ENCODE peak calls at places on chromosomes 4 and X, in six cellular contexts. H is thoracic aorta, I is foreskin fibroblast, D is cardiac fibroblast, W is GM23338, Z is mesothelial cell of epicardium. O is an unnamed sample.

GRCh38 chr4:83548151-83548905 is 12.4 kb downstream of the GPAT3 start:
- DNase-seq in D (peak), H (peak), W (peak), Z (no peak), I (peak), O (peak)

GRCh38 chrX:66110112-66110511 is 53.9 kb upstream of the HEPH start:
- DNase-seq in W (peak), D (peak), I (no peak), Z (no peak), H (no peak), O (no peak)

GRCh38 chr4:124854968-124855367 is 142.4 kb upstream of the ANKRD50 start:
- DNase-seq in I (peak), W (no peak), Z (no peak), H (no peak), D (no peak), O (no peak)

GRCh38 chr4:37236165-37236564 is 8.4 kb upstream of the NWD2 start:
- DNase-seq in W (no peak), Z (no peak), H (no peak), I (no peak), D (no peak), O (no peak)

GRCh38 chr4:610411-611261 is 14.7 kb upstream of the PDE6B start:
- DNase-seq in H (no peak), Z (no peak), W (no peak), I (peak), D (peak), O (no peak)

GRCh38 chrX:41984628-41985027 is 61.3 kb upstream of the CASK start:
- DNase-seq in W (no peak), D (no peak), H (no peak), Z (no peak), I (peak), O (no peak)

GRCh38 chr4:156933633-156934258 is 37.9 kb downstream of the PDGFC start:
- DNase-seq in W (no peak), I (peak), Z (no peak), H (no peak), D (peak), O (no peak)

GRCh38 chr4:103092245-103092644 is 7.4 kb downstream of the BDH2 start:
- DNase-seq in W (no peak), I (no peak), D (no peak), H (no peak), Z (no peak), O (no peak)

GRCh38 chr4:7157666-7158065 is 34.7 kb upstream of the SORCS2 start:
- DNase-seq in D (no peak), Z (no peak), W (no peak), I (no peak), H (no peak), O (no peak)

GRCh38 chr4:105432438-105432837 is 41.4 kb downstream of the PPA2 start:
- DNase-seq in D (no peak), I (no peak), W (no peak), H (no peak), Z (no peak), O (no peak)

GRCh38 chr4:83320548-83320947 is 14.1 kb downstream of the HPSE start:
- DNase-seq in Z (no peak), W (no peak), I (peak), D (peak), H (peak), O (no peak)

GRCh38 chrX:133402042-133402453 is 13.2 kb downstream of the GPC4 start:
- DNase-seq in W (no peak), D (peak), Z (no peak), H (no peak), I (no peak), O (no peak)

GRCh38 chrX:74498924-74499323 is 77.6 kb downstream of the SLC16A2 start:
- DNase-seq in W (no peak), Z (no peak), I (no peak), D (no peak), H (no peak), O (no peak)

GRCh38 chr4:112813790-112814189 is 176.8 kb downstream of the LARP7 start:
- DNase-seq in W (no peak), I (peak), D (peak), Z (no peak), H (no peak), O (no peak)

GRCh38 chr4:56681158-56681848 is at the start of gene HOPX:
- DNase-seq in W (no peak), D (peak), I (no peak), Z (no peak), H (no peak), O (no peak)

GRCh38 chr4:158122501-158122900 is 50.3 kb downstream of the GASK1B start:
- DNase-seq in Z (no peak), I (peak), W (no peak), D (peak), H (no peak), O (no peak)

GRCh38 chr4:78534286-78534955 is 17.1 kb upstream of the ANXA3 start:
- DNase-seq in H (no peak), Z (no peak), D (no peak), W (no peak), I (no peak), O (no peak)

GRCh38 chr4:38328963-38329729 is 334.9 kb upstream of the KLF3 start:
- DNase-seq in I (no peak), W (no peak), Z (no peak), D (no peak), H (no peak), O (no peak)

GRCh38 chrX:110002300-110003166 is at the start of gene TMEM164:
- DNase-seq in W (peak), I (peak), H (peak), D (peak), Z (peak), O (peak)

GRCh38 chr4:185201983-185202962 is 1.5 kb downstream of the CFAP97 start:
- DNase-seq in W (peak), Z (no peak), I (no peak), D (peak), H (no peak), O (no peak)

GRCh38 chrX:130125090-130125489 is 14.8 kb upstream of the ELF4 start:
- DNase-seq in W (no peak), I (no peak), H (peak), D (peak), Z (no peak), O (no peak)

GRCh38 chrX:16586371-16587112 is 63.4 kb upstream of the S100G start:
- DNase-seq in W (peak), I (no peak), D (no peak), H (no peak), Z (no peak), O (no peak)

GRCh38 chrX:6852869-6853268 is 294.6 kb upstream of the STS start:
- DNase-seq in D (no peak), Z (no peak), H (no peak), W (no peak), I (no peak), O (no peak)

GRCh38 chrX:9786839-9787635 is 808 bp downstream of the SHROOM2 start:
- DNase-seq in H (no peak), W (peak), I (no peak), D (no peak), Z (no peak), O (no peak)

GRCh38 chr4:118757761-118758213 is 72.6 kb downstream of the METTL14 start:
- DNase-seq in D (peak), Z (no peak), H (no peak), W (no peak), I (peak), O (no peak)

GRCh38 chr4:67680568-67681222 is 20.3 kb downstream of the UBA6 start:
- DNase-seq in D (peak), H (no peak), I (no peak), W (no peak), Z (no peak), O (no peak)

GRCh38 chrX:634306-634958 is 3.8 kb downstream of the SHOX start:
- DNase-seq in W (peak), D (no peak), I (no peak), Z (no peak), H (no peak), O (no peak)

GRCh38 chr4:125551451-125551850 is 236.7 kb downstream of the FAT4 start:
- DNase-seq in I (no peak), H (no peak), D (no peak), W (no peak), Z (no peak), O (no peak)

GRCh38 chr4:165612936-165613335 is 234.1 kb downstream of the CPE start:
- DNase-seq in H (no peak), I (no peak), W (peak), D (peak), Z (no peak), O (no peak)

GRCh38 chrX:74537011-74537390 is 77.4 kb downstream of the RLIM start:
- DNase-seq in H (no peak), W (peak), I (no peak), D (peak), Z (no peak), O (peak)

GRCh38 chr4:137310593-137311490 is 221.5 kb downstream of the PCDH18 start:
- DNase-seq in Z (no peak), D (peak), H (no peak), W (no peak), I (peak), O (no peak)

GRCh38 chr4:4913628-4914027 is 54.2 kb downstream of the MSX1 start:
- DNase-seq in I (no peak), D (no peak), W (no peak), Z (no peak), H (no peak), O (no peak)

GRCh38 chr4:153579410-153579809 is 104.7 kb upstream of the TLR2 start:
- DNase-seq in I (no peak), Z (no peak), W (no peak), D (no peak), H (no peak), O (no peak)

GRCh38 chrX:7077241-7077909 is 70.1 kb upstream of the STS start:
- DNase-seq in H (no peak), W (no peak), I (no peak), Z (no peak), D (no peak), O (no peak)

GRCh38 chr4:177583000-177583399 is 140.8 kb upstream of the AGA start:
- DNase-seq in W (no peak), D (no peak), I (no peak), Z (no peak), H (no peak), O (no peak)

GRCh38 chr4:5712517-5712916 is 1.5 kb downstream of the EVC start:
- DNase-seq in W (no peak), D (peak), I (peak), H (no peak), Z (no peak), O (no peak)

GRCh38 chrX:39983715-39984114 is 114.0 kb downstream of the BCOR start:
- DNase-seq in D (peak), W (no peak), Z (no peak), I (no peak), H (no peak), O (no peak)

GRCh38 chr4:16684083-16684482 is 214.4 kb downstream of the LDB2 start:
- DNase-seq in H (no peak), W (no peak), I (peak), D (peak), Z (no peak), O (no peak)

DNA sequence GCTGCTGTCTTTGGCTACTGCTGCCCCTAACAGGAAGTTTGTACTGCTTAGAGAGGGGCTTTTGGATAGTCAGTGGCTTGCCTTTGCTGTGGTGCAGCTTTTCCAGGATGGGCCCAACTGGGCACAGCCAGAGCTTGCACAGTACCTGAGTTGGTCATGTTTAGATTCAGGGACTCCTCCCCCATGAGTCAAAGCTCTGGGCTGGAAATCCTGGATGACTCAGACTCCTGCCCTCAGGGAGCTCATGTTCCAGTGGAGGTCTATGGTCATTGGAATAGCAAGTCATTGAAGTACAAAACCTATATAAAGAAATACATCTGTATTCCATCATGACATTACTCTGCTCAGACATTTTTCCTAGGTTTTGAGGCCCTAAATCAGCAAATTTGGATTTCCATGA is 66.7 kb upstream of the PJA1 start:
- DNase-seq in I (no peak), W (no peak), Z (no peak), H (no peak), D (no peak), O (no peak)
- TF ChIP-seq CTCF in I (no peak), W (no peak), Z (no peak), H (no peak), D (no peak), O (no peak)

GRCh38 chrX:153410328-153410727 is 944 bp upstream of the ZFP92 start:
- DNase-seq in D (no peak), Z (no peak), H (no peak), I (no peak), W (no peak), O (no peak)

GRCh38 chrX:153408871-153409351 is 2.4 kb upstream of the ZFP92 start:
- DNase-seq in W (no peak), D (no peak), Z (no peak), I (no peak), H (no peak), O (no peak)

GRCh38 chrX:153410888-153411254 is 401 bp upstream of the ZFP92 start:
- DNase-seq in H (no peak), Z (no peak), D (no peak), I (no peak), W (no peak), O (no peak)

GRCh38 chrX:153408221-153408721 is 3.0 kb upstream of the ZFP92 start:
- DNase-seq in Z (no peak), D (no peak), I (no peak), H (no peak), W (no peak), O (no peak)

DNA sequence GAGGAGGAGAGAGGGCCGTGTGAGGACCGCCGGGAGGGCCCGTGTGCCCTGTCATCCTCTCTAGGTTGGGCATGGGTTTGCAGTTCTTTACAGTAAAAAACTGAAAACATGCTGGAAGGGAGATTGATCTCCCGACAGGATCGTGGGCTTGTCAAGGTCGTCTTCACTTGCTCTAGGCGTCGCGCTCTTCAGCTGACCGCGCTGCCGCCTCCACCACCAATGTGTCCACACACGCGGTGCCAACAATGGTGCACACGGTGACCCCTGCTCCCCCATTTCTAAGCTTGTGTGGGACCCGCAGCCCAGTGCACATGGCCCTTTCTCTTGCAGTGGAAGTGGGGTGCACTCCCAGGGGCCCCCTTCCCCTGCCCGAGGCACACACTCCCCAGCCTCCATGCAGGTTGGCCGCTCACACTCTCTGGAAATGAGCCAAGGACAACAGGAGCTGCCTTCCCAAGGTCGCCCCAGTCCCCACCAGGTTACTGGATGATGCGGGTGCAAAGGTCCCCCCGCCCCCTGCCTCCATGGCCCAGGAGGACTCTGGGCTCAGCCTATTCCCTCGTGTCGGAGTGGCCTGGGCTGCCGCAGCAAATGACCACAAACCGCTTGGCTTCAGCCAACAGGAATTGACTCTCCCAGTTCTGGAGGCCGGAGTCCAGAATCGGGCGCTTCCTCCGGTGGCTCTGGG is 1.7 kb upstream of the ZFP92 start:
- DNase-seq in H (no peak), Z (no peak), D (no peak), W (no peak), I (no peak), O (no peak)
- TF ChIP-seq CTCF in H (no peak), Z (no peak), D (no peak), W (no peak), I (no peak), O (no peak)

GRCh38 chrX:108304210-108304609 is 134.0 kb downstream of the COL4A6 start:
- DNase-seq in I (no peak), W (peak), H (no peak), Z (no peak), D (peak), O (no peak)

GRCh38 chrX:108310511-108310910 is 127.7 kb downstream of the COL4A6 start:
- DNase-seq in Z (no peak), D (peak), H (no peak), I (no peak), W (no peak), O (no peak)

GRCh38 chrX:108309144-108309543 is 129.1 kb downstream of the COL4A6 start:
- DNase-seq in I (no peak), H (no peak), D (peak), W (no peak), Z (no peak), O (no peak)

GRCh38 chrX:108306086-108306485 is 132.1 kb downstream of the COL4A6 start:
- DNase-seq in I (no peak), W (no peak), H (no peak), Z (no peak), D (no peak), O (no peak)

DNA sequence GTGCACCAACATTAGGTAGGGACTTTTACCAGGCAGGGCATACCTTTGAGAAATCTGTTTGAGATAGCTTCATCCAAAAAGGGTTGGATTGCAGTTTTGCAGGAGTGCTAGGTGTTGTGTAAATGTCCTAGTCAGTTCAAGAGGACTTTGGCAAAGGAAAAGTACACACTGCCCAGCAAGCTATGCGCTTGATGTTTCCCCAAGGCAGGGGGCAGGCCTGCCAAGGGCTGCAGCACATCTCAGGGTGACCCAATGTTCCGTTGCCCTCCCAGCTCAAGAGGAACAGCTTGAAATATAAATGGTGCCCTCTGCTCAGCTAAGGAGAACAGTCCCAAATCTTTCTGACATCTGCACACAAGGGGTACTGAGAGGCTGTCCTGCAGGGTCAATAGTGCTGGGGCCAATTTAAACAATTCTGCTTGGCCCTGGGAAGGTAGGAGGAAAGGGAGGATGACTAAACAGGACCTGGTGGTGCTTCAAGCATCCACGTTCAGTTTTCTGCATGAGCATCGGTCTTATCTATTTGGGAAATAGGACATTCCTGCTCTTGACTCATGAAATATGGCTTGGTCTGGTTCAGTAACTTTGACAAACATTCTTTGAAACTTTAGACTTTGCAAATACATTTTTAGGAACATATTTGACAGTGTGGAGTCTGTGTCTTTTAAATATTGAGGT is 130.7 kb downstream of the COL4A6 start:
- DNase-seq in I (no peak), Z (no peak), H (no peak), D (peak), W (no peak), O (no peak)
- TF ChIP-seq CTCF in I (no peak), Z (no peak), H (no peak), D (no peak), W (no peak), O (no peak)

DNA sequence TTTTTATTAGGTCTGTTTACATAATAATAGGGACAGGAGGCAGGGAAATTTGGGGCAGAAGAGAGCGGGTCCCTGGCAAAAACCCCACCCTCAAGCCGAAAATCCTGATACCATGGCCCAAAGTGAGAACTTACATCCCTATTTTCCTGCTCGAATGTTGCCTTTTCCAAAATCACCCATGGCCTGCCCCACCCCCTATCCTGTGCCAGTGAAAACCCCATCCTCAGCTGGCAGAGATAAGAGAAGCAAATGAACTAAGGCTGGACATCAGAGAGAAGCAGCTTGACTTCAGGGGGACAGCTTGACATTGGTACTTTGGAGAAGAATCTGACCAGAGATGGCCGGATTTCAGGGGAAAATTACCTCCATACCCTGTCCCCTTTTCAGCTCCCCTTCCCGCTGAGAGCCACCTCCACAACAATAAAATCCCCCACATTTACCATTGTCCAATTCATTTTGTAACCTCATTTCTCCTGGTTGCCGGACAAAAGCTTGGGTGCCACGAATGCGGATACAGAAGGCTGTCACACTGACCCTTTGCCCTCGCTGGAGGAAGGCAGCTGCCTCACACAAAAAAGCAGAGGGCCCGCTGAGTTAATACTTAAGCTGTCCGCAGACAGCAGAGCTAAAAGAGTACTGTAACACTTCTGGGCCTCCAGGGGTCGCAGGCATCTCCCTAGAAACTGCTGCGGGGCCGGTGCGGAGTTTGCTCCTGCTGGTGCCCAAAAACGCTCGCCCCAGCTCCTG is 196.2 kb downstream of the SNCA start:
- DNase-seq in I (peak), D (peak), H (no peak), Z (peak), W (peak), O (no peak)
- TF ChIP-seq CTCF in I (peak), D (peak), H (no peak), Z (peak), W (peak), O (no peak)

GRCh38 chrX:107485019-107485418 is 35.6 kb downstream of the FRMPD3 start:
- DNase-seq in H (no peak), Z (no peak), D (no peak), W (no peak), I (no peak), O (no peak)
- TF ChIP-seq CTCF in H (no peak), Z (no peak), D (no peak), W (no peak), I (no peak), O (no peak)

GRCh38 chr4:86594559-86595425 is 677 bp downstream of the PTPN13 start:
- DNase-seq in H (no peak), W (peak), I (peak), Z (peak), D (peak), O (no peak)
- TF ChIP-seq CTCF in H (no peak), W (peak), I (peak), Z (no peak), D (peak), O (no peak)

GRCh38 chrX:135697614-135698013 is 15.8 kb upstream of the CT45A1 start:
- DNase-seq in I (no peak), Z (no peak), H (no peak), D (no peak), W (no peak), O (no peak)
- TF ChIP-seq CTCF in I (no peak), Z (no peak), H (no peak), D (no peak), W (peak), O (no peak)